ENCODE peak calls at places on chromosomes 5 and 9, in ten cellular contexts. D is adrenal gland, G is uterus, H is GM12878, Q is HCT116, R is tibial nerve, E is lower leg skin, Y is HepG2, P is testis, M is spleen. U is an unnamed sample.

GRCh38 chr9:31799953-31800609 is 584.4 kb upstream of the ACO1 start:
- DNase-seq in E (no peak), M (no peak), P (no peak), Y (peak), R (no peak), Q (peak), H (peak), D (no peak), G (no peak), U (no peak)

GRCh38 chr5:101977729-101978345 is 318.2 kb downstream of the SLCO4C1 start:
- DNase-seq in D (no peak), G (no peak), Q (peak), Y (peak), H (peak), M (no peak), E (no peak), R (no peak), P (no peak), U (peak)

GRCh38 chr9:16262467-16263261 is 607.8 kb downstream of the BNC2 start:
- DNase-seq in M (no peak), Q (no peak), R (no peak), H (no peak), E (peak), Y (no peak), P (no peak), D (no peak), G (no peak), U (no peak)

GRCh38 chr5:142977363-142978051 is 207.3 kb downstream of the ARHGAP26 start:
- DNase-seq in D (no peak), G (no peak), Q (no peak), M (no peak), Y (no peak), R (peak), P (no peak), H (peak), E (no peak), U (peak)

GRCh38 chr5:26245327-26245726 is 793.1 kb downstream of the CDH9 start:
- DNase-seq in Y (no peak), D (no peak), Q (no peak), M (no peak), G (no peak), H (no peak), E (no peak), P (no peak), R (no peak), U (no peak)

GRCh38 chr9:32716955-32717354 is 66.4 kb upstream of the TMEM215 start:
- DNase-seq in D (no peak), Q (no peak), E (no peak), P (no peak), Y (no peak), H (no peak), R (no peak), M (no peak), G (no peak), U (no peak)

GRCh38 chr9:63817622-63818518 is 1467.1 kb downstream of the FOXD4L5 start:
- DNase-seq in R (no peak), M (peak), Q (no peak), P (peak), G (peak), E (peak), D (peak), H (peak), Y (peak), U (no peak)

GRCh38 chr9:121242219-121242954 is 25.6 kb upstream of the GSN start:
- DNase-seq in P (no peak), R (no peak), E (peak), Q (no peak), G (no peak), H (no peak), Y (no peak), D (peak), M (no peak), U (no peak)

GRCh38 chr9:92360083-92360482 is 34.3 kb downstream of the CENPP start:
- DNase-seq in D (no peak), Y (no peak), Q (no peak), P (no peak), M (no peak), E (no peak), H (no peak), G (no peak), R (no peak), U (no peak)

GRCh38 chr5:174527936-174528557 is 196.3 kb upstream of the MSX2 start:
- DNase-seq in H (no peak), E (no peak), M (no peak), Y (no peak), G (no peak), Q (no peak), R (no peak), D (no peak), P (no peak), U (no peak)

GRCh38 chr5:61402970-61403369 is 70.9 kb downstream of the ZSWIM6 start:
- DNase-seq in Q (no peak), D (no peak), Y (no peak), R (no peak), G (no peak), P (no peak), H (no peak), E (no peak), M (no peak), U (no peak)

GRCh38 chr5:104344809-104345512 is 782.4 kb upstream of the NUDT12 start:
- DNase-seq in E (no peak), H (no peak), G (no peak), P (no peak), Y (peak), M (no peak), R (no peak), D (no peak), Q (peak), U (no peak)

GRCh38 chr5:146369691-146370090 is 31.1 kb downstream of the POU4F3 start:
- DNase-seq in M (no peak), D (no peak), E (no peak), R (no peak), G (no peak), P (no peak), H (no peak), Q (no peak), Y (no peak), U (peak)

GRCh38 chr9:37031081-37031480 is 3.0 kb downstream of the PAX5 start:
- DNase-seq in P (no peak), R (no peak), G (no peak), Q (no peak), M (no peak), H (no peak), Y (no peak), D (no peak), E (peak), U (no peak)

GRCh38 chr9:97696823-97697601 is at the start of gene XPA:
- DNase-seq in G (peak), Y (peak), M (peak), Q (peak), R (peak), H (peak), E (peak), P (peak), D (peak), U (peak)
- TF ChIP-seq POLR2A in G (peak), Y (peak), M (no peak), Q (peak), R (peak), H (peak), E (no peak), P (peak), D (peak), U (peak)

DNA sequence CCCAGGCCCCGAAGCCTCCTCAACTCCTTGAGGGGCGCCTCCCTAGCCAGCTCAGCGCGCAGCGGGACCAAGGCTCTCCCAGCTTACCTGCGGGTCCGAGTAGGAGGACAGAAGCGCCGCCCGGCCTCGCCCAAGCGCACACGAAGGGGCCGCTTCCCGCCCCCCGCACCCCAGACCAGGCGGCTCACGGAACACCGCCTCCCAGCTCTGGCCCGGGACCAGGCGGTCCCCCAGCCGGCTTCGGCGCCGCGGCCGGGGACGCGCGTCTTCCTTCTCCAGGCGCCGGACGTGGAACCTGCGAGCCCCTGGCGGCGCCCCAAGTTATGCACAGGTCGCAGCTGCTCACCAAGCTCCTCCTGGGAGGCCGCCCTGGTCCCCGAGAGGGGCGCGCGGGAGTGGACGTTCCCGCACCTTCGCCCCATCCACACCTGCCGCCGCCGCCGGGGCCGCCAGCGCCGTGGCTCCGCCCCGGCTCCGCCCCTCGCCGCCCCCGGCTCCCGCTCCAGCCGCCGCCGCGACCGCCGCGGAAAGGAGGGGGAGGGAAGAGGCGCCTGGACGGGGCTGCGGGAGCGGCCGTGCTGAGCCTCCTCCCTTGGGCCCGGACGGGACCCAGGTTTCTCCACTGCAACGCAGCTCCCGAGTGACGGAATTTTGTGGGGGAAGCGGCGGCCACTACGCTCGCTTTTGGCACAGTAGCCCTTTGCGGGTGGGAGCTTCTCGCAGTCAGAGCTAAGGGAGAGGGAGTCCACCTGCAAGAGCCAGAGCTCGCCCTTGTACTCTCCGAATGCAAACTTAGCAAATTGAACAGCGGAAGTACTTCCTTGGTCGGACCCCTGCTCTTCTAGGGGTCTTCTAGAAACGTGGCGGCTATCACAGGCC is 77.5 kb upstream of the IFNE start:
- DNase-seq in E (peak), M (peak), R (no peak), G (peak), D (no peak), H (no peak), P (peak), Y (no peak), Q (no peak), U (no peak)
- TF ChIP-seq POLR2A in E (no peak), M (no peak), R (no peak), G (peak), D (no peak), H (no peak), P (no peak), Y (no peak), Q (no peak), U (no peak)

DNA sequence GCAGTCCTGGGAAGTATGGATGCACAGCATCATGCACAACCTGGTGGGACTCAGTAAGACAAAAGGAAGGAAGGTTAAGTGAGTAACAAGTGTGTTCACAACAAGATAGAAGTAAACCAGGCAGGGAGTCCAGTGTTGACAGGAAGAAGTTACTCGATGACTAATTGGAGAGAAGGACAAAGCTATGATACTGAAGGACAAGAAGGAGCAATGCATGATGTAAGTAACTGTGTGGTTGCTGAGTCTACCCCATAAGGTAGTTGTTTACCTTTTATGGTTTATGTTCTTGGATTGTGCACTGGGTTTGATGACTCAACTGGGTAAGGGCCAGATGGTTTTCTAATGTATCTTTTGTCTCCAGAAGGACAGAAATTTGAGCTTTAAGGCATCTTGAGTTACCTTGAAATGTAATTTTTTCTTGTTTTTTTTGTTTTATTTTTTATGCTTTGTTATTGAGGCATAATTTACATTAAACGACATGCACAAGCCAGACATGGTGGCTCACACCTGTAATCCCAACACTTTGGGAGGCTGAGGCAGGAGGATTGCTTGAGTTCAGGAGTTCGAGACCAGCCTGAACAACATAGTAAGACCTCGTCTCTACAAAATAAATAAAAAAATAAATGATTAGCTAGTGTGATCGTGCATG is 89.2 kb upstream of the CAST start:
- DNase-seq in P (no peak), Q (no peak), G (no peak), H (no peak), R (no peak), E (no peak), M (no peak), Y (no peak), D (no peak), U (peak)
- TF ChIP-seq POLR2A in P (no peak), Q (no peak), G (no peak), H (no peak), R (no peak), E (no peak), M (no peak), Y (no peak), D (no peak), U (no peak)

DNA sequence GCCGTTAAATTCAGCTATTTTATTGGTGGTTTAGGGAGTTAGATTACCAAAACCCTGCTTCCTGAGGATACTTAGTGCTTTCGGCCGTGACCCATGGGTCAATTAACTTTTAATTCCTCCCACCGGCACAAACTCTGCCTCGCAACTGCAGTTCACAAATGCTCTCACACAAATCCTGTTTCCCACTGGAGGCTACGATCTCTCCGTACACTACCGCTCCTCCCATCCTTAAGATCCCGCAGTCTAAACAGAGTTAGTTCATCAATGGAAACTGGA is 440 bp upstream of the NAIF1 start:
- DNase-seq in E (no peak), D (no peak), H (no peak), R (no peak), M (no peak), Y (no peak), G (no peak), P (no peak), Q (no peak), U (no peak)
- TF ChIP-seq POLR2A in E (no peak), D (no peak), H (no peak), R (no peak), M (no peak), Y (peak), G (no peak), P (no peak), Q (peak), U (peak)

DNA sequence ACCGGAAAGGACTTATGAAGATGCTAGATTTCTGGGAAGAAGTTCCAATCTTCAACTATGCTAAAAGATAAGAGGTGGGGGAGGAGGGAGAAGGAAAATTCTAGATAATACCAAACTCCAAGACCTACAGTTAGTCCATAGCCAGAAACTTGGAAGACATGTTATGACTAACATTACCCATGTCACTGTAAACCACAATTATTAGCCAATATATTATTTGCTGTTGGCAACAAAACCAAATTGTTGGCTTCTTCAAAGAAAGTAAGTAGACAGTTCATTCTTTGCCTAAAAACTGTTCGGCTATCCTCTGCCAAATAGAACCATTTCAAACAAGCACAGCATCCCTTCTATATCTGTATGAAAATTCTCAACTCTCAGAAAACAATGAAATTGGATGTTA is 25.1 kb downstream of the PRLR start:
- DNase-seq in R (no peak), D (no peak), M (no peak), P (no peak), Q (no peak), H (no peak), G (no peak), E (no peak), Y (no peak), U (no peak)
- TF ChIP-seq POLR2A in R (no peak), D (no peak), M (no peak), P (no peak), Q (no peak), H (no peak), G (no peak), E (no peak), Y (no peak), U (no peak)

GRCh38 chr5:181234116-181234454 is 9.6 kb downstream of the RACK1 start:
- DNase-seq in P (no peak), M (peak), H (no peak), Y (no peak), Q (no peak), E (peak), R (no peak), G (no peak), D (no peak), U (no peak)

GRCh38 chr5:181235323-181235688 is 8.4 kb downstream of the RACK1 start:
- DNase-seq in D (no peak), P (no peak), G (no peak), M (no peak), H (no peak), R (no peak), Y (no peak), E (no peak), Q (no peak), U (no peak)

GRCh38 chr5:181235689-181236366 is 7.9 kb downstream of the RACK1 start:
- DNase-seq in G (no peak), P (no peak), H (no peak), D (no peak), M (no peak), Y (no peak), Q (no peak), R (no peak), E (peak), U (no peak)

GRCh38 chr5:181233436-181234115 is 10.1 kb downstream of the RACK1 start:
- DNase-seq in R (no peak), Y (no peak), H (no peak), G (no peak), M (peak), D (no peak), P (no peak), Q (no peak), E (peak), U (no peak)

GRCh38 chr5:181234455-181235306 is 9.0 kb downstream of the RACK1 start:
- DNase-seq in G (no peak), Q (no peak), E (peak), P (no peak), R (no peak), H (no peak), Y (no peak), M (peak), D (no peak), U (no peak)
- TF ChIP-seq POLR2A in G (no peak), Q (no peak), E (no peak), P (no peak), R (no peak), H (peak), Y (peak), M (no peak), D (no peak), U (peak)

GRCh38 chr5:41869739-41870620 is at the start of gene OXCT1:
- DNase-seq in R (peak), M (peak), D (peak), P (peak), E (peak), Y (peak), G (peak), H (peak), Q (peak), U (peak)
- TF ChIP-seq POLR2A in R (peak), M (no peak), D (peak), P (no peak), E (no peak), Y (no peak), G (peak), H (peak), Q (peak), U (peak)

U was measured in H54.